ENCODE peak calls at places on chromosome 4, in eight cellular contexts. One of them, this sample, is unnamed.

GRCh38 chr4:110586137-110586850 is 36.6 kb downstream of the PITX2 start:
- DNase-seq in testis: no peak
- DNase-seq in left lung: no peak
- DNase-seq in HCT116: peak; percentile 31
- DNase-seq in H9: no peak
- DNase-seq in ovary: no peak
- DNase-seq in neural progenitor cell: peak; percentile 42
- DNase-seq in endodermal cell: no peak
- DNase-seq in this sample: no peak

GRCh38 chr4:65437102-65437501 is 233.2 kb downstream of the EPHA5 start:
- DNase-seq in testis: no peak
- DNase-seq in left lung: no peak
- DNase-seq in HCT116: no peak
- DNase-seq in H9: no peak
- DNase-seq in ovary: no peak
- DNase-seq in neural progenitor cell: no peak
- DNase-seq in endodermal cell: no peak
- DNase-seq in this sample: no peak

GRCh38 chr4:65654976-65655375 is 15.3 kb downstream of the EPHA5 start:
- DNase-seq in testis: no peak
- DNase-seq in left lung: no peak
- DNase-seq in HCT116: no peak
- DNase-seq in H9: no peak
- DNase-seq in ovary: no peak
- DNase-seq in neural progenitor cell: no peak
- DNase-seq in endodermal cell: no peak
- DNase-seq in this sample: no peak

GRCh38 chr4:105895324-105895608 is at the start of gene NPNT:
- DNase-seq in testis: no peak
- DNase-seq in left lung: peak; percentile 86
- DNase-seq in HCT116: no peak
- DNase-seq in H9: peak; percentile 44
- DNase-seq in ovary: no peak
- DNase-seq in neural progenitor cell: peak; percentile 64
- DNase-seq in endodermal cell: peak; percentile 79
- DNase-seq in this sample: peak; percentile 18

GRCh38 chr4:34953145-34953799 is 1291.0 kb downstream of the ARAP2 start:
- DNase-seq in testis: no peak
- DNase-seq in left lung: no peak
- DNase-seq in HCT116: peak; percentile 65
- DNase-seq in H9: peak; percentile 76
- DNase-seq in ovary: no peak
- DNase-seq in neural progenitor cell: peak; percentile 10
- DNase-seq in endodermal cell: peak; percentile 80
- DNase-seq in this sample: peak; percentile 67

GRCh38 chr4:3399277-3400194 is 42.2 kb upstream of the HGFAC start:
- DNase-seq in testis: no peak
- DNase-seq in left lung: no peak
- DNase-seq in HCT116: peak; percentile 18
- DNase-seq in H9: no peak
- DNase-seq in ovary: no peak
- DNase-seq in neural progenitor cell: no peak
- DNase-seq in endodermal cell: no peak
- DNase-seq in this sample: no peak

GRCh38 chr4:56434599-56435000 is 815 bp downstream of the PPAT start:
- DNase-seq in testis: peak; percentile 64
- DNase-seq in left lung: no peak
- DNase-seq in HCT116: no peak
- DNase-seq in H9: no peak
- DNase-seq in ovary: no peak
- DNase-seq in neural progenitor cell: peak; percentile 76
- DNase-seq in endodermal cell: no peak
- DNase-seq in this sample: no peak

GRCh38 chr4:148831945-148832344 is 389.7 kb upstream of the NR3C2 start:
- DNase-seq in testis: no peak
- DNase-seq in left lung: no peak
- DNase-seq in HCT116: peak; percentile 4
- DNase-seq in H9: no peak
- DNase-seq in ovary: no peak
- DNase-seq in neural progenitor cell: no peak
- DNase-seq in endodermal cell: no peak
- DNase-seq in this sample: no peak

GRCh38 chr4:16692021-16692420 is 206.4 kb downstream of the LDB2 start:
- DNase-seq in testis: no peak
- DNase-seq in left lung: no peak
- DNase-seq in HCT116: no peak
- DNase-seq in H9: no peak
- DNase-seq in ovary: no peak
- DNase-seq in neural progenitor cell: no peak
- DNase-seq in endodermal cell: no peak
- DNase-seq in this sample: no peak

GRCh38 chr4:177380730-177381287 is 61.4 kb downstream of the AGA start:
- DNase-seq in testis: peak; percentile 19
- DNase-seq in left lung: no peak
- DNase-seq in HCT116: no peak
- DNase-seq in H9: peak; percentile 93
- DNase-seq in ovary: no peak
- DNase-seq in neural progenitor cell: peak; percentile 59
- DNase-seq in endodermal cell: peak; percentile 95
- DNase-seq in this sample: peak; percentile 56
- TF ChIP-seq CTCF in testis: no peak
- TF ChIP-seq CTCF in left lung: no peak
- TF ChIP-seq CTCF in HCT116: peak; percentile 52
- TF ChIP-seq CTCF in H9: peak; percentile 67
- TF ChIP-seq CTCF in ovary: no peak
- TF ChIP-seq CTCF in neural progenitor cell: peak; percentile 61
- TF ChIP-seq CTCF in endodermal cell: peak; percentile 76
- TF ChIP-seq CTCF in this sample: peak; percentile 61

GRCh38 chr4:7911044-7911578 is 28.6 kb downstream of the AFAP1 start:
- DNase-seq in testis: no peak
- DNase-seq in left lung: no peak
- DNase-seq in HCT116: no peak
- DNase-seq in H9: peak; percentile 56
- DNase-seq in ovary: no peak
- DNase-seq in neural progenitor cell: peak; percentile 78
- DNase-seq in endodermal cell: peak; percentile 87
- DNase-seq in this sample: peak; percentile 84

GRCh38 chr4:7910721-7911015 is 29.0 kb downstream of the AFAP1 start:
- DNase-seq in testis: no peak
- DNase-seq in left lung: no peak
- DNase-seq in HCT116: no peak
- DNase-seq in H9: no peak
- DNase-seq in ovary: no peak
- DNase-seq in neural progenitor cell: no peak
- DNase-seq in endodermal cell: peak; percentile 63
- DNase-seq in this sample: no peak

GRCh38 chr4:7909463-7909862 is 30.2 kb downstream of the AFAP1 start:
- DNase-seq in testis: no peak
- DNase-seq in left lung: no peak
- DNase-seq in HCT116: no peak
- DNase-seq in H9: no peak
- DNase-seq in ovary: no peak
- DNase-seq in neural progenitor cell: no peak
- DNase-seq in endodermal cell: no peak
- DNase-seq in this sample: no peak

GRCh38 chr4:7908668-7909067 is 31.0 kb downstream of the AFAP1 start:
- DNase-seq in testis: no peak
- DNase-seq in left lung: no peak
- DNase-seq in HCT116: no peak
- DNase-seq in H9: no peak
- DNase-seq in ovary: no peak
- DNase-seq in neural progenitor cell: no peak
- DNase-seq in endodermal cell: no peak
- DNase-seq in this sample: no peak

DNA sequence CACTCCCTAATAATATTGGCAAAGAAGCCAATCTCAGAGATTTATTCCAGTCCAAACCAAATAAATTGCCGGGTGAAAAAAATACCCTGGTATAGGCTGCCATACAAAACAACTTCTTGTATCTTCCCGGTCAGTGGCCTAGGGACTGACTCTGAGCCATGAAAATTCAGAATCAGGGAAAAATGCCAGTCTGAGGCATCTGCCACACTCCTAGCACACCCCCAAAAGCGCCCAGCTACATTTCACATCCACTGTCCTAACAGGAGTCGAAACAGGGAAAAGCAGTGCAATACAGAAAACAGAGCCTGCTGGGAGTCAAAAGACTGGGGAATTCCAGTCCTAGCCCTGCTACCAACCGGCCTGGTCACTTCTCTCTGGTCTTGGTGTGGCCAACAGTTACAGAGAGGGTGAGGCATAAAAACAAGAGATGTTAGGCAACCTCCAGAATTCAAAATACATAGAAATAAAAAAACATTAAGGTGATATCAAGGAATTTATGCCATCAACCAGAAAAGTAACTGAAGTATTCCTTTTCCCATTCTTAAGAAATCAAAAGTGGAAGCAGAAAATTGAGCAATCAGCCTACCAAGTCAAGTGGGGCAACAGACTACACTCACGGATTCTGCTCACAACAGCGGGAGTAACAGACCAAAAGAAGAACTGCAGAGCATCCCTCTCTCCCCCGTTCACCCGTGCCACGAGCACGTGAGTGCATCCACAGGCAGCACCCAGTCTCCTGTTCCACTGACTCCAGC is 29.5 kb downstream of the AFAP1 start:
- DNase-seq in testis: no peak
- DNase-seq in left lung: no peak
- DNase-seq in HCT116: no peak
- DNase-seq in H9: no peak
- DNase-seq in ovary: no peak
- DNase-seq in neural progenitor cell: peak; percentile 10
- DNase-seq in endodermal cell: no peak
- DNase-seq in this sample: no peak
- H3K4me1 ChIP-seq in testis: peaks cover 5% of the 10 kb centered on the region
- H3K4me1 ChIP-seq in left lung: peaks cover 9% of the 10 kb centered on the region
- H3K4me1 ChIP-seq in HCT116: no peaks in the 10 kb centered on the region
- H3K4me1 ChIP-seq in H9: peaks cover 25% of the 10 kb centered on the region
- H3K4me1 ChIP-seq in ovary: peaks cover 22% of the 10 kb centered on the region
- H3K4me1 ChIP-seq in neural progenitor cell: peaks cover 36% of the 10 kb centered on the region
- H3K4me1 ChIP-seq in endodermal cell: peaks cover 33% of the 10 kb centered on the region
- H3K4me1 ChIP-seq in this sample: peaks cover 70% of the 10 kb centered on the region

GRCh38 chr4:154349829-154350228 is 141.8 kb downstream of the DCHS2 start:
- DNase-seq in testis: no peak
- DNase-seq in left lung: no peak
- DNase-seq in HCT116: peak; percentile 13
- DNase-seq in H9: no peak
- DNase-seq in ovary: no peak
- DNase-seq in neural progenitor cell: peak; percentile 50
- DNase-seq in endodermal cell: no peak
- DNase-seq in this sample: no peak

GRCh38 chr4:154345359-154345758 is 146.2 kb downstream of the DCHS2 start:
- DNase-seq in testis: no peak
- DNase-seq in left lung: no peak
- DNase-seq in HCT116: no peak
- DNase-seq in H9: no peak
- DNase-seq in ovary: no peak
- DNase-seq in neural progenitor cell: no peak
- DNase-seq in endodermal cell: no peak
- DNase-seq in this sample: no peak

GRCh38 chr4:154344686-154345085 is 146.9 kb downstream of the DCHS2 start:
- DNase-seq in testis: no peak
- DNase-seq in left lung: no peak
- DNase-seq in HCT116: peak; percentile 19
- DNase-seq in H9: peak; percentile 71
- DNase-seq in ovary: no peak
- DNase-seq in neural progenitor cell: peak; percentile 51
- DNase-seq in endodermal cell: peak; percentile 81
- DNase-seq in this sample: no peak

DNA sequence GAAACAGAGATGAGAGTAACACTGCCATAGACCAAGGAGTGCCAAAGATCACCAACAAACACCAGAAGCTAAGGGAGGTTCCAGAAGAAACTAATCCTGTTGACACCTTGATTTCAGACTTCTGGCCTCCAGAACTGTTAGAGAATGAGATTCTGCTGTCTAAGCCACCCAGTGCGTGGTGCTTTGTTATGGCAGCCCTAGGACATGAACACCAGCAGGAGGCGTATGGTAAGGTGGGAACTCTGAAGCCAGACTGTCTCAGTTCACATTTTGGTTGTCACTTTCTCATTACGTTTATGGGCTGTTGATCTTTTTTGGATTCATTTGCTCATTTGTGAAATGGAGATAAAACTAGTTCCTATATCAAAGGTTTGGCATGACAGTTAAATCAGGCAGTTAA is 142.9 kb downstream of the DCHS2 start:
- DNase-seq in testis: no peak
- DNase-seq in left lung: no peak
- DNase-seq in HCT116: no peak
- DNase-seq in H9: peak; percentile 32
- DNase-seq in ovary: no peak
- DNase-seq in neural progenitor cell: no peak
- DNase-seq in endodermal cell: peak; percentile 56
- DNase-seq in this sample: no peak
- TF ChIP-seq CTCF in testis: no peak
- TF ChIP-seq CTCF in left lung: no peak
- TF ChIP-seq CTCF in HCT116: peak; percentile 25
- TF ChIP-seq CTCF in H9: peak; percentile 47
- TF ChIP-seq CTCF in ovary: no peak
- TF ChIP-seq CTCF in neural progenitor cell: peak; percentile 25
- TF ChIP-seq CTCF in endodermal cell: peak; percentile 64
- TF ChIP-seq CTCF in this sample: peak; percentile 28

DNA sequence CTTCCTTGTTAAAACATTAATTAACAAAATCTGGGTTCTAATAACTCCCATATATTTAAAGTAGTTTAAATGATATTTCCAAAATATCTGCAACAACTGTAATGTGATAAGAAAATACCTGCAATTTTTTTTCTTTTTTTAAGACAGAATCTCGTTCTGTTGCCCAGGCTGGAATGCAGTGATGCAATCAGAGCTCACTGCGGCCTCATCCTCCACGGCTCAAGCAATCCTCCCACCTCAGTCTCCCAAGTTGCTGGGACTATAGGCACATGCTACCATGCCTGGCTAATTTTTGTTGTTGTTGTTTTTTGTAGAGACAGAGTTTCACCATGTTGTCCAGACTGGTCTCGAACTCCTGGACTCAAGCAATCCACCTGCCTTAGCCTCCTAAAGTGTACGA is 45.7 kb upstream of the NSUN7 start:
- DNase-seq in testis: no peak
- DNase-seq in left lung: no peak
- DNase-seq in HCT116: no peak
- DNase-seq in H9: no peak
- DNase-seq in ovary: no peak
- DNase-seq in neural progenitor cell: no peak
- DNase-seq in endodermal cell: no peak
- DNase-seq in this sample: no peak
- H3K4me1 ChIP-seq in testis: no peaks in the 10 kb centered on the region
- H3K4me1 ChIP-seq in left lung: no peaks in the 10 kb centered on the region
- H3K4me1 ChIP-seq in HCT116: no peaks in the 10 kb centered on the region
- H3K4me1 ChIP-seq in H9: no peaks in the 10 kb centered on the region
- H3K4me1 ChIP-seq in ovary: no peaks in the 10 kb centered on the region
- H3K4me1 ChIP-seq in neural progenitor cell: no peaks in the 10 kb centered on the region
- H3K4me1 ChIP-seq in endodermal cell: no peaks in the 10 kb centered on the region
- H3K4me1 ChIP-seq in this sample: no peaks in the 10 kb centered on the region

GRCh38 chr4:160129439-160129838 is 1026.6 kb downstream of the RAPGEF2 start:
- DNase-seq in testis: no peak
- DNase-seq in left lung: no peak
- DNase-seq in HCT116: peak; percentile 18
- DNase-seq in H9: no peak
- DNase-seq in ovary: no peak
- DNase-seq in neural progenitor cell: no peak
- DNase-seq in endodermal cell: no peak
- DNase-seq in this sample: no peak
- TF ChIP-seq CTCF in testis: no peak
- TF ChIP-seq CTCF in left lung: no peak
- TF ChIP-seq CTCF in HCT116: no peak
- TF ChIP-seq CTCF in H9: no peak
- TF ChIP-seq CTCF in ovary: no peak
- TF ChIP-seq CTCF in neural progenitor cell: no peak
- TF ChIP-seq CTCF in endodermal cell: no peak
- TF ChIP-seq CTCF in this sample: no peak